ENCODE peak calls at places on chromosomes 16 and 17, in five cellular contexts. S is CD8-positive, alpha-beta T cell; C is transverse colon; A is activated B cell treated with CpG ODN at 0.5 μM for 24 hours; G is adrenal gland. K is an unnamed sample.

GRCh38 chr17:17089206-17089550 is 46.9 kb downstream of the MPRIP start:
- DNase-seq in C (no peak), G (no peak), A (no peak), S (no peak), K (no peak)

GRCh38 chr17:49291929-49292328 is 61.3 kb upstream of the PHOSPHO1 start:
- DNase-seq in S (no peak), C (no peak), A (no peak), G (no peak), K (no peak)

GRCh38 chr16:86220552-86220951 is 289.8 kb upstream of the FOXF1 start:
- DNase-seq in S (no peak), G (peak; percentile 2), C (no peak), A (no peak), K (no peak)

GRCh38 chr16:30893082-30893743 is 664 bp downstream of the BCL7C start:
- DNase-seq in A (no peak), C (no peak), G (no peak), S (no peak), K (no peak)

GRCh38 chr17:58005728-58006562 is 1.1 kb downstream of the SRSF1 start:
- DNase-seq in G (no peak), C (no peak), S (no peak), A (no peak), K (no peak)

GRCh38 chr17:17693253-17693954 is 12.1 kb downstream of the RAI1 start:
- DNase-seq in A (no peak), C (peak; percentile 31), S (no peak), G (peak; percentile 82), K (no peak)

GRCh38 chr16:48538746-48539484 is 71.1 kb downstream of the N4BP1 start:
- DNase-seq in A (no peak), C (no peak), G (no peak), S (no peak), K (no peak)

GRCh38 chr16:13379266-13379665 is 477.9 kb downstream of the SHISA9 start:
- DNase-seq in C (no peak), S (no peak), G (no peak), A (no peak), K (no peak)

GRCh38 chr17:41710472-41711090 is 1.6 kb upstream of the GAST start:
- DNase-seq in A (no peak), C (no peak), S (no peak), G (peak; percentile 92), K (no peak)

GRCh38 chr17:2694381-2695242 is 17.0 kb downstream of the CLUH start:
- DNase-seq in A (no peak), G (peak; percentile 49), C (peak; percentile 7), S (no peak), K (no peak)

GRCh38 chr16:67404740-67405226 is 11.5 kb upstream of the TPPP3 start:
- DNase-seq in G (no peak), S (no peak), A (no peak), C (peak; percentile 87), K (no peak)

GRCh38 chr17:4249452-4250029 is 14.2 kb downstream of the ANKFY1 start:
- DNase-seq in C (no peak), S (no peak), G (no peak), A (no peak), K (peak; percentile 59)

GRCh38 chr16:11155284-11155806 is 100.7 kb downstream of the SOCS1 start:
- DNase-seq in A (no peak), G (no peak), S (no peak), C (no peak), K (no peak)

GRCh38 chr17:1713878-1714487 is 3.8 kb upstream of the TLCD2 start:
- DNase-seq in C (peak; percentile 71), S (no peak), G (peak; percentile 81), A (no peak), K (no peak)

GRCh38 chr17:69428252-69428980 is 13.9 kb downstream of the MAP2K6 start:
- DNase-seq in A (no peak), G (no peak), C (no peak), S (no peak), K (no peak)

GRCh38 chr17:49823614-49824013 is 24.3 kb downstream of the TAC4 start:
- DNase-seq in G (no peak), C (no peak), A (no peak), S (no peak), K (no peak)

GRCh38 chr17:28193241-28193640 is 125.8 kb upstream of the TMEM97 start:
- DNase-seq in C (peak; percentile 21), G (peak; percentile 67), S (no peak), A (no peak), K (no peak)

GRCh38 chr17:49980703-49981197 is 11.8 kb downstream of the DLX4 start:
- DNase-seq in S (no peak), G (no peak), A (no peak), C (no peak), K (no peak)

GRCh38 chr17:75207760-75208159 is 2.3 kb downstream of the NUP85 start:
- DNase-seq in A (no peak), S (no peak), G (no peak), C (no peak), K (no peak)

GRCh38 chr17:410674-411401 is 58.2 kb upstream of the RPH3AL start:
- DNase-seq in S (peak; percentile 32), A (no peak), C (peak; percentile 30), G (no peak), K (no peak)

GRCh38 chr17:82400830-82401229 is 17.3 kb upstream of the HEXD start:
- DNase-seq in S (peak; percentile 33), G (peak; percentile 64), A (peak; percentile 42), C (peak; percentile 67), K (peak; percentile 88)

GRCh38 chr16:12724216-12724615 is 79.5 kb downstream of the CPPED1 start:
- DNase-seq in C (no peak), G (no peak), S (no peak), A (no peak), K (no peak)

GRCh38 chr16:55471448-55472097 is 7.4 kb upstream of the MMP2 start:
- DNase-seq in A (no peak), G (peak; percentile 30), C (no peak), S (no peak), K (no peak)

GRCh38 chr17:16415031-16415924 is at the start of gene TRPV2:
- DNase-seq in S (peak; percentile 28), C (peak; percentile 65), A (peak; percentile 51), G (no peak), K (peak; percentile 78)

GRCh38 chr16:30948087-30948955 is 547 bp upstream of the ORAI3 start:
- DNase-seq in C (peak; percentile 81), G (peak; percentile 99), S (no peak), A (peak; percentile 37), K (peak; percentile 58)

GRCh38 chr17:969767-970387 is 9.7 kb downstream of the NXN start:
- DNase-seq in C (no peak), S (no peak), A (no peak), G (no peak), K (no peak)

GRCh38 chr16:75555213-75555706 is 792 bp downstream of the TMEM231 start:
- DNase-seq in A (no peak), S (no peak), G (peak; percentile 94), C (peak; percentile 82), K (peak; percentile 68)

GRCh38 chr17:62630365-62631085 is 3.1 kb downstream of the MRC2 start:
- DNase-seq in S (no peak), C (no peak), A (no peak), G (no peak), K (peak; percentile 27)

GRCh38 chr17:49862781-49863331 is 15.0 kb upstream of the TAC4 start:
- DNase-seq in G (no peak), C (no peak), A (no peak), S (no peak), K (no peak)

GRCh38 chr16:2532494-2533141 is 1.4 kb upstream of the CEMP1 start:
- DNase-seq in C (peak; percentile 91), A (peak; percentile 60), G (peak; percentile 89), S (peak; percentile 47), K (no peak)

GRCh38 chr17:81392909-81393654 is 2.2 kb upstream of the BAHCC1 start:
- DNase-seq in A (peak; percentile 46), C (no peak), S (no peak), G (no peak), K (no peak)

GRCh38 chr17:7745748-7746470 is 28.4 kb downstream of the DNAH2 start:
- DNase-seq in C (no peak), A (no peak), G (peak; percentile 64), S (no peak), K (no peak)
- TF ChIP-seq CTCF in C (no peak), A (no peak), G (no peak), S (no peak), K (no peak)

DNA sequence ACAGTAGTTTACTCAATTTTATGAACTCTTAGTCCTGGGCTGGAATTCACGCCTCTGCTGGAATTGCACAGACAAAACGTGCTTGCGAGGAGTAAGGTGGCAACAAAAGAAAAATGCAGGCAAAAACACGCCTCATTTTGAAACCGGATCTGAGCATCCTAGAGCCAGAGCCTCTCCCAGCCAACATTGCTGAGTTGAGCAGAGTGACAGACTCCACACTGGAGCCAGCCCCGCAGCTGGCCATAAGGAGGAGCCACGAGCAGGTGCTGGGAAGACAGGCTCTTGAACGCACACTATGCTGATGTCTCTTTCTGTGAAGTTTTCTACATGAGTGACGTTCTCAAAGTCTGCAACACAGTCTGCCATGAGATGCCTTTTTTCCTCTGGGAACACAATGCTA is 14.6 kb upstream of the HSBP1 start:
- DNase-seq in G (no peak), C (no peak), S (no peak), A (no peak), K (no peak)
- TF ChIP-seq CTCF in G (no peak), C (no peak), S (no peak), A (no peak), K (no peak)

GRCh38 chr16:20257234-20257633 is 70.1 kb downstream of the GP2 start:
- DNase-seq in G (no peak), C (no peak), S (no peak), A (no peak), K (no peak)
- TF ChIP-seq CTCF in G (no peak), C (no peak), S (no peak), A (no peak), K (no peak)

GRCh38 chr17:45784293-45784582 is at the start of gene CRHR1:
- DNase-seq in A (no peak), G (no peak), S (no peak), C (no peak), K (no peak)

GRCh38 chr17:45785373-45786193 is 1.5 kb downstream of the CRHR1 start:
- DNase-seq in S (no peak), C (no peak), G (no peak), A (no peak), K (no peak)

GRCh38 chr17:45784583-45785372 is 658 bp downstream of the CRHR1 start:
- DNase-seq in C (no peak), G (no peak), A (peak; percentile 30), S (no peak), K (peak; percentile 62)

GRCh38 chr17:45782889-45783592 is 1.1 kb upstream of the CRHR1 start:
- DNase-seq in C (no peak), A (no peak), G (no peak), S (peak; percentile 9), K (peak; percentile 48)

DNA sequence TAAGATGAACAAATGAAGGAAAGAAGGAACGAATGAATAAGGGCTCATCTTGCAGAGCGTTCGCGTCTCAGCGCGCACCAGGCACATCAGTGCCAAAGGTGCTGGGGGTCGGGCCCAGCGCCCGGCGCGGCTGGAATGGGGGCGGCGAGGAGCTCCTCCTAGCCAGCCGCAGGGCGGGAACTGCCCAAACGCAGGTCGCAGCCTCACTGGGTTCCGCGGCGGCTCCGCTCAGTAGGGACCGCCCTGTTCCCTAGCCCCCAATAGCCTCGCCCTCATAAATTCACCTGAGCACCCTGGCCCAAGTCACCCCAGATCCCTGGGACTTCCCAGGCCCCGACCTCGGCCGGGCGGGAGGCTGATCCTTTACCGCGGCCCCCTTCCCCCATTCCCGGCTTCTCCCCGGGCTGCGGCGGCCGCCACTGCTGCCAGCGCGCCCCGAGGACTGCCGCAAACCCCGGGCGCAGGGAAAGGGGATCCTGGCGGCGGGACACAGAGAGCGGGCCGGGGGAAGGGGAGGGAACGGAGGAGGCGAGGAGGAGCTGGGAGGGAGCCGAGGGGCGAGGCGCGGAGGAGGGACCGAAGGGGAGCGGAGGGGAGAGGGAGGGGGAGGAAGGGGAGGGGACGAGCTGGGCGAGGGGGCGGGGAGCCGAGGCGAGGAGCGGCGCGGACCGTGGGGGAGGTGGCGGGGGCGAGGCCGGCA is 377 bp upstream of the CRHR1 start:
- DNase-seq in G (no peak), S (no peak), C (no peak), A (no peak), K (no peak)
- TF ChIP-seq CTCF in G (no peak), S (no peak), C (no peak), A (no peak), K (no peak)

K was measured in GM10248.